ENCODE peak calls at places on chromosomes 3 and 15, in four cellular contexts. W, Z, I and G are unnamed samples.

GRCh38 chr3:44995142-44995770 is 19.2 kb downstream of the EXOSC7 start:
- DNase-seq in Z (peak; percentile 64), W (no peak), I (peak; percentile 25), G (no peak)

GRCh38 chr15:52414936-52415335 is 113.7 kb downstream of the MYO5A start:
- DNase-seq in W (no peak), I (no peak), Z (no peak), G (no peak)

GRCh38 chr15:79172032-79172481 is 81.5 kb upstream of the RASGRF1 start:
- DNase-seq in I (no peak), W (no peak), Z (no peak), G (peak; percentile 17)

GRCh38 chr3:158701666-158702065 is 29.2 kb upstream of the LXN start:
- DNase-seq in W (no peak), I (no peak), Z (peak; percentile 62), G (no peak)

GRCh38 chr3:158167737-158168469 is 58.0 kb downstream of the RSRC1 start:
- DNase-seq in I (no peak), Z (peak; percentile 90), W (no peak), G (no peak)

GRCh38 chr3:197541756-197542539 is 13.8 kb downstream of the BDH1 start:
- DNase-seq in I (peak; percentile 60), Z (no peak), W (no peak), G (no peak)

GRCh38 chr3:122787872-122788271 is 5.8 kb downstream of the HSPBAP1 start:
- DNase-seq in W (no peak), I (no peak), Z (no peak), G (no peak)

GRCh38 chr15:53296603-53297002 is 462.9 kb downstream of the WDR72 start:
- DNase-seq in Z (no peak), I (no peak), W (no peak), G (no peak)

GRCh38 chr3:59608356-59608755 is 558.5 kb upstream of the CFAP20DC start:
- DNase-seq in Z (no peak), I (no peak), W (no peak), G (no peak)

GRCh38 chr15:67068724-67069400 is 3.5 kb downstream of the SMAD3 start:
- DNase-seq in I (no peak), Z (no peak), W (no peak), G (no peak)